ENCODE peak calls at places on chromosomes 5 and 9, in five cellular contexts. K is A172; G is activated CD8-positive, alpha-beta memory T cell treated with anti-CD3 and anti-CD28 coated beads for 4 hours; D is NCI-H146; U is HFFc6. A is an unnamed sample.

GRCh38 chr9:114223564-114224246 is 68.4 kb downstream of the COL27A1 start:
- DNase-seq in G (no peak), U (peak; percentile 66), K (peak; percentile 80), D (no peak), A (no peak)

GRCh38 chr9:21455320-21455719 is 15.1 kb downstream of the IFNA1 start:
- DNase-seq in K (no peak), D (no peak), U (peak; percentile 20), G (no peak), A (no peak)

GRCh38 chr5:73938280-73938937 is 312.4 kb downstream of the ARHGEF28 start:
- DNase-seq in K (peak; percentile 97), D (no peak), U (peak; percentile 94), G (no peak), A (no peak)

GRCh38 chr9:16125637-16126036 is 572.8 kb downstream of the CCDC171 start:
- DNase-seq in G (no peak), D (no peak), U (no peak), K (no peak), A (no peak)

GRCh38 chr9:33329117-33329563 is 38.8 kb downstream of the NFX1 start:
- DNase-seq in K (peak; percentile 97), D (no peak), U (peak; percentile 98), G (no peak), A (no peak)

GRCh38 chr5:40383719-40384651 is 295.7 kb upstream of the PTGER4 start:
- DNase-seq in K (peak; percentile 21), U (peak; percentile 80), D (no peak), G (no peak), A (no peak)

GRCh38 chr5:174724484-174725260 is at the start of gene MSX2:
- DNase-seq in U (no peak), D (no peak), G (no peak), K (no peak), A (no peak)

GRCh38 chr5:26700759-26701384 is 337.5 kb downstream of the CDH9 start:
- DNase-seq in U (peak; percentile 2), G (no peak), D (peak; percentile 71), K (peak; percentile 70), A (no peak)

A was measured in stimulated activated CD8-positive, alpha-beta memory T cell treated with anti-CD3 and anti-CD28 coated beads, Interleukin-15, amount 100 ng/mL, for 4 hours.